ENCODE peak calls at places on chromosomes 16 and 17, in five cellular contexts. T is astrocyte of the spinal cord, N is dermis blood vessel endothelial cell, Q is OCI-LY7, X is NCI-H524. M is an unnamed sample.

GRCh38 chr17:56392274-56392673 is 201.2 kb upstream of the NOG start:
- DNase-seq in N (no peak), T (no peak), X (no peak), Q (no peak), M (no peak)

GRCh38 chr16:85395913-85396878 is 216.9 kb upstream of the GSE1 start:
- DNase-seq in T (no peak), N (peak), X (peak), Q (no peak), M (peak)

GRCh38 chr16:56611281-56611833 is 3.0 kb downstream of the MT2A start:
- DNase-seq in N (peak), X (no peak), Q (no peak), T (peak), M (peak)

GRCh38 chr16:15827299-15827698 is 29.5 kb downstream of the MYH11 start:
- DNase-seq in N (no peak), Q (no peak), T (no peak), X (no peak), M (no peak)

GRCh38 chr17:19686400-19687090 is 29.8 kb downstream of the SLC47A2 start:
- DNase-seq in N (no peak), X (no peak), Q (no peak), T (no peak), M (no peak)

GRCh38 chr16:58339452-58339938 is 44.7 kb upstream of the PRSS54 start:
- DNase-seq in T (peak), N (peak), Q (no peak), X (peak), M (peak)

GRCh38 chr17:76529224-76529642 is 8.3 kb downstream of the CYGB start:
- DNase-seq in T (peak), N (peak), X (no peak), Q (peak), M (peak)

GRCh38 chr16:86357303-86357702 is 153.0 kb upstream of the FOXF1 start:
- DNase-seq in Q (no peak), X (no peak), N (no peak), T (no peak), M (no peak)

GRCh38 chr17:81223758-81224122 is 975 bp upstream of the CEP131 start:
- DNase-seq in X (no peak), N (no peak), T (no peak), Q (no peak), M (no peak)

GRCh38 chr17:59899099-59899498 is 6.2 kb downstream of the RPS6KB1 start:
- DNase-seq in T (no peak), N (peak), Q (no peak), X (no peak), M (no peak)

GRCh38 chr17:40480501-40481003 is 20.9 kb downstream of the TNS4 start:
- DNase-seq in X (no peak), N (peak), Q (peak), T (no peak), M (no peak)

GRCh38 chr16:28180660-28181556 is 30.9 kb downstream of the XPO6 start:
- DNase-seq in Q (no peak), T (peak), N (peak), X (no peak), M (peak)

GRCh38 chr16:1984347-1985225 is 593 bp downstream of the GFER start:
- DNase-seq in N (no peak), Q (peak), T (no peak), X (peak), M (no peak)

GRCh38 chr16:3143598-3144330 is 8.9 kb downstream of the ZNF213 start:
- DNase-seq in X (peak), N (no peak), T (no peak), Q (no peak), M (no peak)

GRCh38 chr17:2688351-2689342 is 22.9 kb downstream of the CLUH start:
- DNase-seq in X (peak), Q (no peak), T (peak), N (peak), M (no peak)

GRCh38 chr17:15436399-15437369 is 30.7 kb downstream of the CDRT4 start:
- DNase-seq in T (no peak), X (peak), Q (peak), N (peak), M (peak)

GRCh38 chr16:23079683-23080221 is 69.5 kb downstream of the USP31 start:
- DNase-seq in N (peak), T (peak), Q (no peak), X (no peak), M (peak)

GRCh38 chr17:17353625-17354484 is 50.7 kb downstream of the NT5M start:
- DNase-seq in T (no peak), N (no peak), Q (no peak), X (no peak), M (no peak)

GRCh38 chr16:85765767-85766166 is 14.9 kb upstream of the C16orf74 start:
- DNase-seq in N (no peak), Q (no peak), T (no peak), X (no peak), M (no peak)

GRCh38 chr17:61468263-61468907 is 16.2 kb downstream of the TBX4 start:
- DNase-seq in N (no peak), X (no peak), Q (peak), T (no peak), M (no peak)

GRCh38 chr17:35119370-35120185 is at the start of gene RAD51D:
- DNase-seq in T (peak), N (peak), Q (peak), X (peak), M (peak)

GRCh38 chr17:41956522-41956921 is 10.1 kb upstream of the CNP start:
- DNase-seq in Q (no peak), X (no peak), N (no peak), T (no peak), M (no peak)

GRCh38 chr17:42078396-42079042 is 19.8 kb downstream of the ZNF385C start:
- DNase-seq in N (peak), T (no peak), X (no peak), Q (no peak), M (peak)

GRCh38 chr17:80461527-80462166 is 14.8 kb downstream of the NPTX1 start:
- DNase-seq in N (no peak), X (no peak), Q (no peak), T (no peak), M (no peak)

GRCh38 chr16:72372646-72373045 is 200.7 kb upstream of the PMFBP1 start:
- DNase-seq in N (no peak), Q (no peak), T (no peak), X (no peak), M (no peak)

GRCh38 chr16:35746281-35746962 is 2287.0 kb downstream of the TP53TG3F start:
- DNase-seq in X (no peak), T (no peak), Q (no peak), N (no peak), M (no peak)

GRCh38 chr17:32873114-32873513 is 3.8 kb downstream of the MYO1D start:
- DNase-seq in T (no peak), Q (no peak), N (peak), X (no peak), M (no peak)

GRCh38 chr17:80981062-80981902 is 10.4 kb upstream of the CHMP6 start:
- DNase-seq in T (no peak), X (peak), N (no peak), Q (peak), M (no peak)

GRCh38 chr16:22743401-22743800 is 70.6 kb upstream of the HS3ST2 start:
- DNase-seq in N (no peak), X (no peak), Q (no peak), T (no peak), M (no peak)

GRCh38 chr17:21532763-21533385 is 156.7 kb downstream of the KCNJ12 start:
- DNase-seq in X (no peak), T (no peak), N (no peak), Q (no peak), M (no peak)

M was measured in endothelial cell of umbilical vein.